ENCODE peak calls at places on chromosome 12, in ten cellular contexts. V is kidney glomerular epithelial cell; E is ureter; L is EL; Q is DMS 273 treated with DMSO at 0.1 percent for 48 hours; N is neural crest cell; S is MV-4-11; H is stimulated activated CD4-positive, alpha-beta T cell treated with anti-CD3 and anti-CD28 coated beads, Interleukin-12 subunit alpha, Interleukin-12 subunit beta, amount 100 ng/mL, for 48 hours; A is glutamatergic neuron; C is RWPE1. T is an unnamed sample.

GRCh38 chr12:113537751-113538087 is 66.0 kb upstream of the LHX5 start:
- DNase-seq in V (no peak), E (no peak), L (peak), Q (no peak), N (no peak), S (no peak), H (no peak), A (no peak), C (peak), T (no peak)

GRCh38 chr12:75672212-75672611 is 160.8 kb upstream of the KRR1 start:
- DNase-seq in V (no peak), E (no peak), L (no peak), Q (peak), N (no peak), S (no peak), H (no peak), A (peak), C (no peak), T (no peak)

GRCh38 chr12:92703777-92704176 is 988 bp downstream of the PLEKHG7 start:
- DNase-seq in V (no peak), E (no peak), L (no peak), Q (no peak), N (no peak), S (no peak), H (no peak), A (no peak), C (no peak), T (no peak)

GRCh38 chr12:22312336-22312735 is 22.2 kb downstream of the ST8SIA1 start:
- DNase-seq in V (no peak), E (no peak), L (no peak), Q (no peak), N (no peak), S (no peak), H (no peak), A (no peak), C (peak), T (no peak)

GRCh38 chr12:47087088-47087688 is 7.4 kb upstream of the AMIGO2 start:
- DNase-seq in V (peak), E (no peak), L (peak), Q (no peak), N (no peak), S (no peak), H (no peak), A (no peak), C (no peak), T (no peak)

GRCh38 chr12:48311313-48311712 is 39.4 kb downstream of the ZNF641 start:
- DNase-seq in V (no peak), E (no peak), L (no peak), Q (no peak), N (no peak), S (no peak), H (no peak), A (no peak), C (no peak), T (no peak)

GRCh38 chr12:124036117-124037109 is 63.4 kb downstream of the ZNF664 start:
- DNase-seq in V (peak), E (no peak), L (peak), Q (no peak), N (peak), S (peak), H (peak), A (peak), C (peak), T (peak)

GRCh38 chr12:109670647-109671046 is 43.0 kb upstream of the FAM222A start:
- DNase-seq in V (no peak), E (no peak), L (no peak), Q (peak), N (no peak), S (no peak), H (no peak), A (no peak), C (no peak), T (no peak)

GRCh38 chr12:59182191-59182590 is 261.9 kb upstream of the LRIG3 start:
- DNase-seq in V (no peak), E (no peak), L (no peak), Q (no peak), N (no peak), S (no peak), H (peak), A (no peak), C (no peak), T (no peak)

GRCh38 chr12:75553865-75554555 is 42.6 kb upstream of the KRR1 start:
- DNase-seq in V (peak), E (no peak), L (peak), Q (no peak), N (no peak), S (no peak), H (no peak), A (no peak), C (no peak), T (peak)

GRCh38 chr12:57459750-57460400 is at the start of gene GLI1:
- DNase-seq in V (no peak), E (peak), L (peak), Q (no peak), N (no peak), S (no peak), H (no peak), A (no peak), C (peak), T (no peak)

GRCh38 chr12:6425588-6426531 is 18.9 kb upstream of the CD27 start:
- DNase-seq in V (no peak), E (no peak), L (no peak), Q (no peak), N (no peak), S (no peak), H (no peak), A (no peak), C (no peak), T (no peak)

GRCh38 chr12:92539966-92540791 is 162.6 kb upstream of the PLEKHG7 start:
- DNase-seq in V (no peak), E (no peak), L (no peak), Q (no peak), N (peak), S (no peak), H (no peak), A (peak), C (no peak), T (no peak)

GRCh38 chr12:100356646-100357223 is at the start of gene SLC17A8:
- DNase-seq in V (no peak), E (no peak), L (no peak), Q (no peak), N (peak), S (no peak), H (no peak), A (peak), C (no peak), T (no peak)

GRCh38 chr12:31702047-31702446 is 26.8 kb downstream of the AMN1 start:
- DNase-seq in V (no peak), E (no peak), L (peak), Q (no peak), N (no peak), S (peak), H (no peak), A (no peak), C (no peak), T (peak)

GRCh38 chr12:43655586-43655985 is 103.0 kb downstream of the PUS7L start:
- DNase-seq in V (peak), E (no peak), L (peak), Q (no peak), N (no peak), S (no peak), H (no peak), A (no peak), C (no peak), T (no peak)

GRCh38 chr12:53070901-53071492 is 8.2 kb downstream of the SPRYD3 start:
- DNase-seq in V (no peak), E (no peak), L (peak), Q (no peak), N (no peak), S (peak), H (no peak), A (no peak), C (no peak), T (no peak)

GRCh38 chr12:64700532-64700931 is 58.7 kb downstream of the GNS start:
- DNase-seq in V (no peak), E (no peak), L (no peak), Q (no peak), N (no peak), S (no peak), H (no peak), A (no peak), C (no peak), T (no peak)

GRCh38 chr12:106583578-106584103 is 837 bp downstream of the RFX4 start:
- DNase-seq in V (no peak), E (no peak), L (peak), Q (no peak), N (peak), S (no peak), H (no peak), A (no peak), C (no peak), T (no peak)

GRCh38 chr12:54009171-54010052 is 627 bp downstream of the HOXC8 start:
- DNase-seq in V (no peak), E (no peak), L (peak), Q (no peak), N (no peak), S (peak), H (no peak), A (peak), C (peak), T (no peak)

GRCh38 chr12:19307451-19307850 is 131.8 kb upstream of the AEBP2 start:
- DNase-seq in V (no peak), E (no peak), L (no peak), Q (no peak), N (no peak), S (no peak), H (no peak), A (no peak), C (no peak), T (no peak)

GRCh38 chr12:111417290-111417689 is 11.6 kb downstream of the SH2B3 start:
- DNase-seq in V (no peak), E (no peak), L (no peak), Q (no peak), N (no peak), S (no peak), H (no peak), A (no peak), C (no peak), T (no peak)

GRCh38 chr12:100986595-100987547 is 192.3 kb downstream of the ANO4 start:
- DNase-seq in V (no peak), E (no peak), L (peak), Q (no peak), N (no peak), S (no peak), H (no peak), A (no peak), C (no peak), T (no peak)

GRCh38 chr12:76764856-76765255 is 941 bp downstream of the ZDHHC17 start:
- DNase-seq in V (no peak), E (no peak), L (peak), Q (no peak), N (peak), S (no peak), H (no peak), A (no peak), C (peak), T (no peak)

GRCh38 chr12:62631531-62632520 is 165.2 kb downstream of the MON2 start:
- DNase-seq in V (peak), E (peak), L (peak), Q (peak), N (peak), S (no peak), H (no peak), A (peak), C (peak), T (peak)

GRCh38 chr12:95216704-95217376 is 427 bp downstream of the FGD6 start:
- DNase-seq in V (peak), E (no peak), L (no peak), Q (no peak), N (no peak), S (no peak), H (no peak), A (peak), C (peak), T (no peak)

GRCh38 chr12:100229876-100230275 is 29.3 kb downstream of the ACTR6 start:
- DNase-seq in V (no peak), E (peak), L (peak), Q (no peak), N (no peak), S (peak), H (no peak), A (no peak), C (peak), T (no peak)

GRCh38 chr12:124347805-124348658 is 53.1 kb downstream of the RFLNA start:
- DNase-seq in V (no peak), E (no peak), L (no peak), Q (no peak), N (peak), S (no peak), H (peak), A (no peak), C (no peak), T (no peak)

GRCh38 chr12:28507055-28507454 is 316.8 kb downstream of the CCDC91 start:
- DNase-seq in V (no peak), E (no peak), L (peak), Q (no peak), N (no peak), S (no peak), H (no peak), A (no peak), C (no peak), T (peak)

GRCh38 chr12:89648211-89648930 is 60.3 kb downstream of the ATP2B1 start:
- DNase-seq in V (no peak), E (no peak), L (peak), Q (no peak), N (no peak), S (no peak), H (no peak), A (no peak), C (peak), T (peak)

GRCh38 chr12:119182701-119183493 is 4.2 kb downstream of the HSPB8 start:
- DNase-seq in V (peak), E (no peak), L (no peak), Q (no peak), N (no peak), S (no peak), H (no peak), A (no peak), C (no peak), T (no peak)

GRCh38 chr12:27535318-27535717 is 11.3 kb downstream of the PPFIBP1 start:
- DNase-seq in V (no peak), E (no peak), L (no peak), Q (no peak), N (no peak), S (no peak), H (no peak), A (no peak), C (no peak), T (no peak)

GRCh38 chr12:118494776-118495175 is 118.4 kb downstream of the SUDS3 start:
- DNase-seq in V (no peak), E (no peak), L (peak), Q (no peak), N (no peak), S (no peak), H (no peak), A (no peak), C (no peak), T (peak)

GRCh38 chr12:6761849-6762248 is 4.3 kb upstream of the PTMS start:
- DNase-seq in V (no peak), E (no peak), L (no peak), Q (no peak), N (no peak), S (no peak), H (no peak), A (no peak), C (no peak), T (no peak)

GRCh38 chr12:119704065-119704747 is 36.3 kb downstream of the PRKAB1 start:
- DNase-seq in V (no peak), E (no peak), L (peak), Q (no peak), N (no peak), S (no peak), H (no peak), A (no peak), C (peak), T (peak)

GRCh38 chr12:6334940-6335450 is 6.9 kb downstream of the TNFRSF1A start:
- DNase-seq in V (no peak), E (no peak), L (no peak), Q (no peak), N (no peak), S (no peak), H (no peak), A (no peak), C (no peak), T (no peak)

GRCh38 chr12:6807170-6807569 is 14.5 kb upstream of the GPR162 start:
- DNase-seq in V (no peak), E (no peak), L (no peak), Q (no peak), N (no peak), S (no peak), H (no peak), A (no peak), C (no peak), T (no peak)